ENCODE peak calls at places on chromosomes 3 and 15, in nine cellular contexts. One of them, this sample, is unnamed. For H3K27me3, the result is how much of the 10 kb centered on the place peaks cover.

GRCh38 chr3:125401402-125401801 is 26.3 kb upstream of the ZNF148 start:
- DNase-seq in mammary epithelial cell: no peak
- DNase-seq in GM23338: no peak
- DNase-seq in left ventricle myocardium inferior: no peak
- DNase-seq in ascending aorta: no peak
- DNase-seq in brain microvascular endothelial cell: peak
- DNase-seq in spleen: no peak
- DNase-seq in stomach: no peak
- DNase-seq in neural progenitor cell: no peak
- DNase-seq in this sample: peak

GRCh38 chr3:157120071-157120892 is 39.7 kb downstream of the CCNL1 start:
- DNase-seq in neural progenitor cell: no peak
- DNase-seq in brain microvascular endothelial cell: no peak
- DNase-seq in stomach: peak
- DNase-seq in GM23338: peak
- DNase-seq in spleen: no peak
- DNase-seq in mammary epithelial cell: no peak
- DNase-seq in left ventricle myocardium inferior: no peak
- DNase-seq in ascending aorta: no peak
- DNase-seq in this sample: no peak

GRCh38 chr3:184541886-184542562 is 19.6 kb upstream of the EPHB3 start:
- DNase-seq in spleen: peak
- DNase-seq in brain microvascular endothelial cell: no peak
- DNase-seq in mammary epithelial cell: no peak
- DNase-seq in ascending aorta: no peak
- DNase-seq in neural progenitor cell: no peak
- DNase-seq in GM23338: no peak
- DNase-seq in left ventricle myocardium inferior: no peak
- DNase-seq in stomach: no peak
- DNase-seq in this sample: no peak

GRCh38 chr3:166425900-166426611 is 588.8 kb upstream of the BCHE start:
- DNase-seq in stomach: no peak
- DNase-seq in neural progenitor cell: peak
- DNase-seq in GM23338: peak
- DNase-seq in left ventricle myocardium inferior: no peak
- DNase-seq in mammary epithelial cell: no peak
- DNase-seq in brain microvascular endothelial cell: no peak
- DNase-seq in ascending aorta: no peak
- DNase-seq in spleen: no peak
- DNase-seq in this sample: no peak

GRCh38 chr3:127706785-127707351 is 34.1 kb downstream of the ABTB1 start:
- DNase-seq in left ventricle myocardium inferior: no peak
- DNase-seq in stomach: no peak
- DNase-seq in mammary epithelial cell: no peak
- DNase-seq in neural progenitor cell: no peak
- DNase-seq in ascending aorta: peak
- DNase-seq in spleen: peak
- DNase-seq in brain microvascular endothelial cell: no peak
- DNase-seq in GM23338: no peak
- DNase-seq in this sample: no peak

GRCh38 chr15:21261396-21261964 is 178.8 kb downstream of the POTEB3 start:
- DNase-seq in GM23338: no peak
- DNase-seq in stomach: no peak
- DNase-seq in spleen: peak
- DNase-seq in left ventricle myocardium inferior: peak
- DNase-seq in mammary epithelial cell: peak
- DNase-seq in ascending aorta: peak
- DNase-seq in brain microvascular endothelial cell: no peak
- DNase-seq in neural progenitor cell: no peak
- DNase-seq in this sample: no peak

GRCh38 chr3:149023951-149024350 is 32.6 kb downstream of the GYG1 start:
- DNase-seq in GM23338: peak
- DNase-seq in left ventricle myocardium inferior: no peak
- DNase-seq in spleen: no peak
- DNase-seq in neural progenitor cell: no peak
- DNase-seq in stomach: no peak
- DNase-seq in ascending aorta: no peak
- DNase-seq in mammary epithelial cell: peak
- DNase-seq in brain microvascular endothelial cell: no peak
- DNase-seq in this sample: peak

GRCh38 chr15:71397377-71397776 is 282.1 kb downstream of the THSD4 start:
- DNase-seq in ascending aorta: no peak
- DNase-seq in neural progenitor cell: no peak
- DNase-seq in mammary epithelial cell: no peak
- DNase-seq in brain microvascular endothelial cell: no peak
- DNase-seq in left ventricle myocardium inferior: no peak
- DNase-seq in GM23338: no peak
- DNase-seq in spleen: no peak
- DNase-seq in stomach: peak
- DNase-seq in this sample: no peak

GRCh38 chr3:197029511-197030167 is at the start of gene MELTF:
- DNase-seq in left ventricle myocardium inferior: peak
- DNase-seq in mammary epithelial cell: no peak
- DNase-seq in stomach: peak
- DNase-seq in brain microvascular endothelial cell: peak
- DNase-seq in neural progenitor cell: peak
- DNase-seq in ascending aorta: no peak
- DNase-seq in GM23338: peak
- DNase-seq in spleen: peak
- DNase-seq in this sample: peak

DNA sequence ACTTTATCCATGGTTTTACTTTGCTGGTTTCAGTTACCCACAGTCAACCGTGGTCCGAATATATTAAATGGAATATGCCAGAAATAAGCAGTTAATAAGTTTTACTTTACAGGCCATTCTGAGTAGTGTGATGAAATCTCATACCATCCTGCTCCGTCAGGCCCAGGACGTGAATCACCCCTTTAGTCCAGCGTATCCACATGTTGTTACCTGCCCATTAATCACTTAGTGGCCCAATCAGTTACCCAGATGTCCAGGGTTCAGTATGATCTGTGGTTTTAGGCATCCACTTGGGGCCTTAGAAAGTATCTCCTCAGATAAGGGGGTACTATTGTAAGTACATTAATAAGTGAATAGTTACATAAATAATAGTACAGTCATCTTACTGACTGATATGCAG is 88.0 kb downstream of the TTBK2 start:
- DNase-seq in left ventricle myocardium inferior: no peak
- DNase-seq in stomach: no peak
- DNase-seq in spleen: no peak
- DNase-seq in mammary epithelial cell: peak
- DNase-seq in neural progenitor cell: no peak
- DNase-seq in GM23338: no peak
- DNase-seq in ascending aorta: no peak
- DNase-seq in brain microvascular endothelial cell: peak
- DNase-seq in this sample: peak
- H3K27ac ChIP-seq in left ventricle myocardium inferior: no peak
- H3K27ac ChIP-seq in stomach: no peak
- H3K27ac ChIP-seq in spleen: no peak
- H3K27ac ChIP-seq in mammary epithelial cell: peak
- H3K27ac ChIP-seq in neural progenitor cell: no peak
- H3K27ac ChIP-seq in GM23338: no peak
- H3K27ac ChIP-seq in ascending aorta: no peak
- H3K27ac ChIP-seq in brain microvascular endothelial cell: peak
- H3K27ac ChIP-seq in this sample: peak

DNA sequence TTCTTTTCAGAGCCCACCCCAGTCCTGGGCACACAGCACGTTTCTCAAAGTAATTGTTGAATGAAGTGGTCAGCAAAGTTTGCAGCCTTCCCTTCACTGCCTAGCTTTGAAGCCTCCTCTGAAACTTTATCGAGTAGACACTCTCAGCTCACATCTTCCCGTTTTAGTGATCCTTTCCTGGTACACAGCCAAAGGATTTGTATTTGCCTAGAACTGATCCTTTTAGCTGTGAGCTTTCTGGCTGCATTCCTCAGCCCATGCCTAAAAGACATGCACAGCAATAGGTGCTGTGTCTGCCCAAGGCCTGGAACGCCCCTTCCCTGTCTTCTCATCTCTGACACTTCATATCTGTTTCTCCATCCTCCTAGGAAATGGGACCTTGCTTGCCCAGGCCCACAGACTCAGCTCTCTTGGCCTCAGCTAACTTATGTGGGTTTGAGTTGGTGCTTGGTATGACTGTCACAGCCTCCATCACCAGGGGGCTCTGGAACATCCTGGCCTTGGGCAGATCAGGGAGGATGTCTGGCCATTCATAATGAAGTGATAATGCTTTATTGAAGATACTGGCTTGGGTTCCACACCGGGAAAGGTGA is 156.8 kb upstream of the SMAD3 start:
- DNase-seq in neural progenitor cell: no peak
- DNase-seq in stomach: no peak
- DNase-seq in ascending aorta: no peak
- DNase-seq in left ventricle myocardium inferior: no peak
- DNase-seq in brain microvascular endothelial cell: no peak
- DNase-seq in mammary epithelial cell: no peak
- DNase-seq in spleen: no peak
- DNase-seq in GM23338: no peak
- DNase-seq in this sample: no peak
- TF ChIP-seq CTCF in neural progenitor cell: no peak
- TF ChIP-seq CTCF in stomach: no peak
- TF ChIP-seq CTCF in ascending aorta: no peak
- TF ChIP-seq CTCF in left ventricle myocardium inferior: no peak
- TF ChIP-seq CTCF in brain microvascular endothelial cell: no peak
- TF ChIP-seq CTCF in mammary epithelial cell: no peak
- TF ChIP-seq CTCF in spleen: no peak
- TF ChIP-seq CTCF in GM23338: no peak
- TF ChIP-seq CTCF in this sample: no peak

GRCh38 chr15:76340802-76341365 is 4.3 kb downstream of the ISL2 start:
- DNase-seq in left ventricle myocardium inferior: no peak
- DNase-seq in mammary epithelial cell: no peak
- DNase-seq in brain microvascular endothelial cell: no peak
- DNase-seq in GM23338: peak
- DNase-seq in neural progenitor cell: peak
- DNase-seq in ascending aorta: no peak
- DNase-seq in spleen: peak
- DNase-seq in stomach: no peak
- DNase-seq in this sample: no peak

GRCh38 chr15:76341366-76342045 is 4.9 kb downstream of the ISL2 start:
- DNase-seq in left ventricle myocardium inferior: no peak
- DNase-seq in spleen: no peak
- DNase-seq in brain microvascular endothelial cell: no peak
- DNase-seq in stomach: no peak
- DNase-seq in neural progenitor cell: peak
- DNase-seq in mammary epithelial cell: no peak
- DNase-seq in ascending aorta: no peak
- DNase-seq in GM23338: peak
- DNase-seq in this sample: no peak

GRCh38 chr15:76342046-76342381 is 5.4 kb downstream of the ISL2 start:
- DNase-seq in ascending aorta: no peak
- DNase-seq in neural progenitor cell: peak
- DNase-seq in brain microvascular endothelial cell: no peak
- DNase-seq in mammary epithelial cell: no peak
- DNase-seq in spleen: no peak
- DNase-seq in stomach: no peak
- DNase-seq in GM23338: no peak
- DNase-seq in left ventricle myocardium inferior: no peak
- DNase-seq in this sample: no peak

GRCh38 chr15:76343313-76343996 is 6.9 kb downstream of the ISL2 start:
- DNase-seq in brain microvascular endothelial cell: no peak
- DNase-seq in neural progenitor cell: peak
- DNase-seq in GM23338: no peak
- DNase-seq in stomach: no peak
- DNase-seq in left ventricle myocardium inferior: no peak
- DNase-seq in mammary epithelial cell: no peak
- DNase-seq in spleen: no peak
- DNase-seq in ascending aorta: no peak
- DNase-seq in this sample: no peak

DNA sequence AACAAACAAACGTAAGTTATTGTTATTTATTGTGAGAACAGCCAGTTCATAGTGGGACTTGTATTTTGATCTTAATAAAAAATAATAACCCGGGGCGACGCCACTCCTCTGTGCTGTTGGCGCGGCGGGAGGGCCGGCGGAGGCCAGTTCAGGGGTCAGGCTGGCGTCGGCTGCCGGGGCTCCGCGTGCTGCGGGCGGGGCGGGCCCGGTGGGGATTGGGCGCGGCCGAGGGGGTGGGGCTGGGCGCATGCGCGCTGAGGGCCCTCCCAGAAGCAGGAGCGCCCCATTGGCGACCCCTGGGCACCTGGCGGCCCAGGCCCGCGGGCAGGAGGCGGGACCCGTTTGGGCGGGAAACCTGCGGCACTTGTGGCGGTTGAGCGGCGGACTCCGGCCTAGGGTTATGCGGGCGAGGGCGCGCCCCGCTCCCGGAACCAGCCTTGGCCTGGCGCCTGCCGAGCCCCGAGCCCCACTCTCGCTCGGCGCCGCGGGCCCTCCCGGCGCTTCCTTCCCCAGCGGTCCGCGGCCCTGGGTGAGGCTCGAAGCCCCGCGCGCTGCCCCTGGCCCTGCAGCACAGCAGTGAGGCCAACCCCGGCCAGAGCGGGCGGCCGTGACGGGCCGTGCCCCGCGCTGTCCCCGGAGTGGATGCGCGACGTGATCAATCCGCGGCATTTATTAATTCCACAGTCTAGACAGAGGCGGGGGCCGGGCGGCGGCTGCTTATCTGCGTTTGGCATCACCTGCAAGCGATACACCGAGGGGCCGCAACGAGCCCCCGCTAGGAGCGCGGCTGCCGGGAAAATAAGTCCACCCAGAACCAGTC is 6.0 kb downstream of the ISL2 start:
- DNase-seq in GM23338: peak
- DNase-seq in neural progenitor cell: peak
- DNase-seq in mammary epithelial cell: no peak
- DNase-seq in stomach: no peak
- DNase-seq in brain microvascular endothelial cell: no peak
- DNase-seq in left ventricle myocardium inferior: no peak
- DNase-seq in spleen: peak
- DNase-seq in ascending aorta: no peak
- DNase-seq in this sample: no peak
- H3K27me3 ChIP-seq in GM23338: half or more
- H3K27me3 ChIP-seq in neural progenitor cell: half or more
- H3K27me3 ChIP-seq in mammary epithelial cell: half or more
- H3K27me3 ChIP-seq in stomach: under half
- H3K27me3 ChIP-seq in brain microvascular endothelial cell: half or more
- H3K27me3 ChIP-seq in left ventricle myocardium inferior: half or more
- H3K27me3 ChIP-seq in spleen: half or more
- H3K27me3 ChIP-seq in ascending aorta: half or more
- H3K27me3 ChIP-seq in this sample: half or more

GRCh38 chr15:64982472-64982871 is 7.2 kb downstream of the SPG21 start:
- DNase-seq in spleen: no peak
- DNase-seq in mammary epithelial cell: no peak
- DNase-seq in left ventricle myocardium inferior: no peak
- DNase-seq in GM23338: no peak
- DNase-seq in neural progenitor cell: no peak
- DNase-seq in ascending aorta: no peak
- DNase-seq in stomach: no peak
- DNase-seq in brain microvascular endothelial cell: no peak
- DNase-seq in this sample: no peak

GRCh38 chr15:64975390-64975789 is 14.3 kb downstream of the SPG21 start:
- DNase-seq in mammary epithelial cell: no peak
- DNase-seq in ascending aorta: no peak
- DNase-seq in spleen: no peak
- DNase-seq in neural progenitor cell: no peak
- DNase-seq in GM23338: no peak
- DNase-seq in brain microvascular endothelial cell: no peak
- DNase-seq in left ventricle myocardium inferior: no peak
- DNase-seq in stomach: no peak
- DNase-seq in this sample: no peak

GRCh38 chr15:64981812-64982431 is 7.8 kb downstream of the SPG21 start:
- DNase-seq in neural progenitor cell: no peak
- DNase-seq in GM23338: no peak
- DNase-seq in brain microvascular endothelial cell: no peak
- DNase-seq in spleen: no peak
- DNase-seq in ascending aorta: no peak
- DNase-seq in left ventricle myocardium inferior: no peak
- DNase-seq in mammary epithelial cell: no peak
- DNase-seq in stomach: no peak
- DNase-seq in this sample: no peak

GRCh38 chr15:64979252-64979710 is 10.4 kb downstream of the SPG21 start:
- DNase-seq in GM23338: peak
- DNase-seq in spleen: no peak
- DNase-seq in left ventricle myocardium inferior: no peak
- DNase-seq in brain microvascular endothelial cell: no peak
- DNase-seq in ascending aorta: no peak
- DNase-seq in stomach: no peak
- DNase-seq in mammary epithelial cell: no peak
- DNase-seq in neural progenitor cell: peak
- DNase-seq in this sample: no peak
- H3K27ac ChIP-seq in GM23338: peak
- H3K27ac ChIP-seq in spleen: no peak
- H3K27ac ChIP-seq in left ventricle myocardium inferior: no peak
- H3K27ac ChIP-seq in brain microvascular endothelial cell: no peak
- H3K27ac ChIP-seq in ascending aorta: no peak
- H3K27ac ChIP-seq in stomach: no peak
- H3K27ac ChIP-seq in mammary epithelial cell: no peak
- H3K27ac ChIP-seq in neural progenitor cell: peak
- H3K27ac ChIP-seq in this sample: no peak